ENCODE peak calls at places on chromosomes 11 and 22, in four cellular contexts. One of them, this sample, is unnamed.

GRCh38 chr11:27075192-27075591 is 34.6 kb downstream of the BBOX1 start:
- DNase-seq in T-helper 2 cell: no peak
- DNase-seq in right lobe of liver: no peak
- DNase-seq in GDM1: no peak
- DNase-seq in this sample: no peak

GRCh38 chr11:116373107-116373506 is 399.7 kb downstream of the BUD13 start:
- DNase-seq in T-helper 2 cell: no peak
- DNase-seq in GDM1: no peak
- DNase-seq in right lobe of liver: no peak
- DNase-seq in this sample: no peak

GRCh38 chr22:23532756-23533155 is 47.3 kb downstream of the IGLL1 start:
- DNase-seq in T-helper 2 cell: no peak
- DNase-seq in GDM1: no peak
- DNase-seq in right lobe of liver: peak
- DNase-seq in this sample: no peak

GRCh38 chr11:13311570-13311969 is 34.0 kb downstream of the BMAL1 start:
- DNase-seq in GDM1: no peak
- DNase-seq in right lobe of liver: no peak
- DNase-seq in T-helper 2 cell: no peak
- DNase-seq in this sample: no peak

GRCh38 chr22:38952382-38952993 is 4.9 kb upstream of the APOBEC3A start:
- DNase-seq in GDM1: no peak
- DNase-seq in right lobe of liver: no peak
- DNase-seq in T-helper 2 cell: no peak
- DNase-seq in this sample: no peak

GRCh38 chr11:107439586-107440201 is 17.9 kb downstream of the CWF19L2 start:
- DNase-seq in right lobe of liver: no peak
- DNase-seq in T-helper 2 cell: no peak
- DNase-seq in GDM1: no peak
- DNase-seq in this sample: no peak

GRCh38 chr11:10388574-10388973 is 66.5 kb upstream of the AMPD3 start:
- DNase-seq in T-helper 2 cell: no peak
- DNase-seq in right lobe of liver: no peak
- DNase-seq in GDM1: no peak
- DNase-seq in this sample: no peak

GRCh38 chr11:45266693-45267451 is 19.3 kb downstream of the SYT13 start:
- DNase-seq in right lobe of liver: no peak
- DNase-seq in T-helper 2 cell: no peak
- DNase-seq in GDM1: no peak
- DNase-seq in this sample: no peak

GRCh38 chr11:133082453-133082781 is 449.9 kb downstream of the OPCML start:
- DNase-seq in GDM1: no peak
- DNase-seq in T-helper 2 cell: peak
- DNase-seq in right lobe of liver: no peak
- DNase-seq in this sample: peak

GRCh38 chr11:129075757-129076156 is 116.4 kb downstream of the ARHGAP32 start:
- DNase-seq in GDM1: no peak
- DNase-seq in right lobe of liver: no peak
- DNase-seq in T-helper 2 cell: no peak
- DNase-seq in this sample: no peak

GRCh38 chr11:131737357-131737756 is 366.9 kb downstream of the NTM start:
- DNase-seq in T-helper 2 cell: no peak
- DNase-seq in GDM1: no peak
- DNase-seq in right lobe of liver: no peak
- DNase-seq in this sample: no peak

This sample was measured in lower lobe of right lung.